ENCODE peak calls at places on chromosomes 3 and 15, in seven cellular contexts. V is NCI-H2029; T is heart right ventricle; W is posterior vena cava; M is GM23338; D is GM03348; Z is stimulated activated CD4-positive, alpha-beta T cell treated with anti-CD3 and anti-CD28 coated beads, Interleukin-4, amount 100 ng/mL, for 24 hours. L is an unnamed sample.

GRCh38 chr3:55362206-55362960 is 124.7 kb downstream of the WNT5A start:
- DNase-seq in Z (no peak), T (no peak), M (no peak), W (no peak), V (no peak), D (no peak), L (peak)

GRCh38 chr15:63048986-63049665 is 6.6 kb downstream of the TPM1 start:
- DNase-seq in V (no peak), W (no peak), M (peak), Z (peak), D (no peak), T (peak), L (peak)

GRCh38 chr3:126130981-126131750 is 47.2 kb upstream of the SLC41A3 start:
- DNase-seq in Z (no peak), W (peak), T (peak), D (no peak), V (no peak), M (no peak), L (no peak)

GRCh38 chr15:93454788-93455187 is 365.8 kb upstream of the RGMA start:
- DNase-seq in D (no peak), T (no peak), V (no peak), W (no peak), M (no peak), Z (no peak), L (no peak)

GRCh38 chr3:155227141-155227540 is 66.3 kb downstream of the STRIT1 start:
- DNase-seq in Z (no peak), W (no peak), D (no peak), M (no peak), V (no peak), T (no peak), L (peak)

GRCh38 chr3:170977911-170978310 is 48.6 kb downstream of the SLC2A2 start:
- DNase-seq in D (peak), T (no peak), V (no peak), M (no peak), W (no peak), Z (no peak), L (peak)

GRCh38 chr3:139430467-139430866 is 41.0 kb upstream of the COPB2 start:
- DNase-seq in Z (no peak), T (no peak), D (no peak), M (no peak), V (no peak), W (no peak), L (no peak)

GRCh38 chr3:23017800-23018199 is 185.3 kb upstream of the UBE2E2 start:
- DNase-seq in V (no peak), T (no peak), M (no peak), Z (no peak), W (no peak), D (peak), L (peak)

GRCh38 chr15:100687532-100688215 is 85.3 kb downstream of the ASB7 start:
- DNase-seq in W (no peak), Z (no peak), T (no peak), V (no peak), M (no peak), D (peak), L (peak)

GRCh38 chr15:43900964-43901363 is 74.2 kb downstream of the WDR76 start:
- DNase-seq in W (no peak), V (no peak), T (no peak), M (no peak), Z (no peak), D (no peak), L (no peak)

GRCh38 chr15:57432141-57432701 is 55.9 kb downstream of the CGNL1 start:
- DNase-seq in D (peak), W (no peak), Z (no peak), T (no peak), M (peak), V (peak), L (peak)

GRCh38 chr3:13141991-13142412 is 68.8 kb upstream of the IQSEC1 start:
- DNase-seq in V (no peak), M (peak), Z (no peak), D (peak), T (peak), W (peak), L (peak)

GRCh38 chr3:177483182-177483967 is 286.1 kb upstream of the TBL1XR1 start:
- DNase-seq in M (peak), Z (no peak), T (no peak), W (no peak), V (peak), D (no peak), L (no peak)

GRCh38 chr3:29789686-29790085 is 508.8 kb downstream of the RBMS3 start:
- DNase-seq in T (no peak), D (peak), V (no peak), W (no peak), Z (no peak), M (no peak), L (peak)

GRCh38 chr3:143578810-143579425 is 269.4 kb downstream of the SLC9A9 start:
- DNase-seq in V (no peak), W (no peak), D (no peak), M (no peak), Z (no peak), T (no peak), L (peak)

GRCh38 chr3:4493931-4494806 is 1.0 kb downstream of the ITPR1 start:
- DNase-seq in V (no peak), T (peak), M (peak), W (no peak), D (peak), Z (peak), L (peak)

GRCh38 chr3:196765454-196765853 is 25.8 kb downstream of the PAK2 start:
- DNase-seq in V (no peak), Z (no peak), D (no peak), T (no peak), W (no peak), M (no peak), L (no peak)

GRCh38 chr3:19399356-19399755 is 251.0 kb downstream of the KCNH8 start:
- DNase-seq in D (no peak), Z (no peak), V (no peak), W (no peak), T (no peak), M (peak), L (no peak)

GRCh38 chr3:129005526-129006303 is 4.6 kb downstream of the EFCC1 start:
- DNase-seq in Z (no peak), D (peak), T (no peak), M (no peak), V (peak), W (peak), L (peak)

GRCh38 chr3:172461530-172462138 is 13.4 kb upstream of the GHSR start:
- DNase-seq in V (peak), Z (no peak), M (peak), D (peak), W (no peak), T (no peak), L (peak)

GRCh38 chr3:181567446-181568075 is 144.2 kb upstream of the SOX2 start:
- DNase-seq in T (no peak), M (no peak), D (no peak), Z (no peak), V (no peak), W (no peak), L (no peak)

GRCh38 chr3:80643421-80643820 is 875.6 kb upstream of the ROBO1 start:
- DNase-seq in D (no peak), M (no peak), T (no peak), Z (no peak), V (no peak), W (no peak), L (no peak)

GRCh38 chr3:127762787-127763105 is 59.6 kb downstream of the MGLL start:
- DNase-seq in W (peak), V (no peak), Z (no peak), M (no peak), D (no peak), T (no peak), L (no peak)

GRCh38 chr3:36944641-36945270 is at the start of gene TRANK1:
- DNase-seq in V (peak), W (peak), M (peak), Z (peak), T (peak), D (peak), L (peak)

GRCh38 chr3:107347717-107348116 is 29.5 kb upstream of the CCDC54 start:
- DNase-seq in T (no peak), W (no peak), V (no peak), M (no peak), Z (no peak), D (no peak), L (no peak)

GRCh38 chr3:44001072-44001471 is 240.6 kb upstream of the TOPAZ1 start:
- DNase-seq in D (no peak), M (peak), Z (no peak), W (no peak), T (no peak), V (no peak), L (peak)

GRCh38 chr3:98731138-98731537 is 32.0 kb upstream of the ST3GAL6 start:
- DNase-seq in Z (no peak), V (no peak), D (no peak), M (no peak), T (no peak), W (no peak), L (no peak)

GRCh38 chr3:69013256-69014021 is at the start of gene EOGT:
- DNase-seq in Z (peak), W (peak), M (peak), T (peak), V (peak), D (peak), L (peak)

GRCh38 chr3:43693594-43693993 is 2.9 kb downstream of the ABHD5 start:
- DNase-seq in D (no peak), Z (no peak), T (no peak), V (no peak), W (no peak), M (no peak), L (peak)

GRCh38 chr15:22952826-22953579 is 27.2 kb downstream of the CYFIP1 start:
- DNase-seq in M (peak), W (peak), V (no peak), D (peak), Z (no peak), T (no peak), L (peak)

GRCh38 chr3:96813134-96813819 is 1.1 kb upstream of the EPHA6 start:
- DNase-seq in W (peak), M (peak), Z (peak), T (peak), D (peak), V (peak), L (peak)